ENCODE peak calls at places on chromosome 18, in six cellular contexts. G is SK-N-SH, K is K562, J is HepG2, R is HCT116, F is H1. W is an unnamed sample.

GRCh38 chr18:21997207-21998143 is 171.9 kb upstream of the GATA6 start:
- DNase-seq in G (peak; percentile 53), K (peak; percentile 64), J (peak; percentile 48), R (peak; percentile 48), F (no peak), W (peak; percentile 62)

GRCh38 chr18:74116628-74117554 is 30.7 kb downstream of the FBXO15 start:
- DNase-seq in G (no peak), K (no peak), J (peak; percentile 20), R (peak; percentile 8), F (peak; percentile 17), W (no peak)

GRCh38 chr18:13414542-13414941 is 196.0 kb downstream of the LDLRAD4 start:
- DNase-seq in G (no peak), K (no peak), J (no peak), R (no peak), F (no peak), W (no peak)

GRCh38 chr18:33051397-33051796 is 278.6 kb upstream of the KLHL14 start:
- DNase-seq in G (no peak), K (no peak), J (peak; percentile 12), R (no peak), F (no peak), W (no peak)

GRCh38 chr18:45548614-45549013 is 66.7 kb upstream of the SLC14A2 start:
- DNase-seq in G (no peak), K (no peak), J (peak; percentile 66), R (no peak), F (no peak), W (no peak)

GRCh38 chr18:79570266-79571201 is 109.1 kb upstream of the CTDP1 start:
- DNase-seq in G (no peak), K (no peak), J (no peak), R (peak; percentile 73), F (no peak), W (no peak)

GRCh38 chr18:34901299-34901698 is 139.9 kb upstream of the MAPRE2 start:
- DNase-seq in G (no peak), K (no peak), J (no peak), R (no peak), F (no peak), W (peak; percentile 31)

GRCh38 chr18:34251919-34252318 is 27.2 kb upstream of the NOL4 start:
- DNase-seq in G (no peak), K (no peak), J (no peak), R (no peak), F (no peak), W (no peak)

GRCh38 chr18:77052656-77053309 is 79.8 kb downstream of the MBP start:
- DNase-seq in G (no peak), K (no peak), J (no peak), R (no peak), F (no peak), W (no peak)

GRCh38 chr18:45449761-45450227 is 165.5 kb upstream of the SLC14A2 start:
- DNase-seq in G (peak; percentile 39), K (no peak), J (no peak), R (no peak), F (no peak), W (no peak)

GRCh38 chr18:79923896-79924585 is 27.4 kb downstream of the SLC66A2 start:
- DNase-seq in G (no peak), K (no peak), J (no peak), R (no peak), F (no peak), W (no peak)

GRCh38 chr18:66136039-66136438 is 385.2 kb downstream of the CDH7 start:
- DNase-seq in G (no peak), K (no peak), J (no peak), R (no peak), F (peak; percentile 43), W (no peak)

GRCh38 chr18:32446780-32447179 is 23.9 kb downstream of the GAREM1 start:
- DNase-seq in G (no peak), K (no peak), J (no peak), R (no peak), F (no peak), W (no peak)

GRCh38 chr18:32183503-32183902 is 6.3 kb upstream of the MEP1B start:
- DNase-seq in G (no peak), K (no peak), J (no peak), R (no peak), F (no peak), W (no peak)

GRCh38 chr18:23503967-23504352 is 649 bp downstream of the RMC1 start:
- DNase-seq in G (no peak), K (no peak), J (no peak), R (no peak), F (no peak), W (no peak)

GRCh38 chr18:34322365-34323289 is 97.9 kb upstream of the NOL4 start:
- DNase-seq in G (peak; percentile 36), K (no peak), J (peak; percentile 59), R (peak; percentile 1), F (no peak), W (no peak)

GRCh38 chr18:28791101-28791500 is 614.2 kb upstream of the CDH2 start:
- DNase-seq in G (no peak), K (no peak), J (no peak), R (no peak), F (no peak), W (no peak)

GRCh38 chr18:79774111-79774510 is 23.6 kb upstream of the KCNG2 start:
- DNase-seq in G (no peak), K (no peak), J (no peak), R (no peak), F (no peak), W (no peak)

GRCh38 chr18:363327-364115 is 95.7 kb upstream of the THOC1 start:
- DNase-seq in G (no peak), K (no peak), J (no peak), R (no peak), F (no peak), W (no peak)

GRCh38 chr18:50182516-50182915 is 12.4 kb downstream of the MYO5B start:
- DNase-seq in G (no peak), K (no peak), J (no peak), R (no peak), F (no peak), W (no peak)

GRCh38 chr18:58314284-58314683 is 270.3 kb downstream of the NEDD4L start:
- DNase-seq in G (no peak), K (no peak), J (peak; percentile 65), R (peak; percentile 53), F (no peak), W (no peak)

GRCh38 chr18:58315041-58315440 is 271.0 kb downstream of the NEDD4L start:
- DNase-seq in G (no peak), K (no peak), J (peak; percentile 15), R (no peak), F (no peak), W (no peak)

GRCh38 chr18:58316400-58316942 is 272.4 kb downstream of the NEDD4L start:
- DNase-seq in G (no peak), K (no peak), J (no peak), R (no peak), F (no peak), W (no peak)

GRCh38 chr18:58315739-58316215 is 271.8 kb downstream of the NEDD4L start:
- DNase-seq in G (no peak), K (no peak), J (peak; percentile 93), R (peak; percentile 65), F (no peak), W (no peak)

DNA sequence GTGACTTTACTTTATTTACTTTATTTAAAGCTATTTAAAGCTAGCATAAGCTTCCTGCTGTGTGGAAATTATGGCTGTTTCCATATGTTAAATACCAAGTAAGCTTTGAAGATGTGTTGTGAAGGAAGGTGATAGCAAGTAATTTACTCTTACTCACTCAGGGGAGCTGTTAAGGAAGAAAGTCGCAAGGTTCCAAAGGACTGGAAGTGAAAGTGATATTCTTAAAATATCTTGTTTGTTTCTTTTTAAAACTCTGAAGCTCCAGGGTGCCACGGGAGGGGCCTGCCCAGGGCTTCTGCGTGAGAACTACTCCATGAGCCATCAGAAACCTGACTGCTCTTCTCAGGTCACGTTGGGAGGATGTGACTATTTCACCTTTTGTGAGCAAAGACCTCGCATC is 272.9 kb downstream of the NEDD4L start:
- DNase-seq in G (no peak), K (no peak), J (no peak), R (no peak), F (no peak), W (no peak)
- TF ChIP-seq JUND in G (no peak), K (no peak), J (no peak), R (no peak), F (no peak), W (no peak)

GRCh38 chr18:68714356-68714706 is 577 bp downstream of the TMX3 start:
- DNase-seq in G (peak; percentile 56), K (peak; percentile 12), J (peak; percentile 4), R (no peak), F (no peak), W (no peak)

GRCh38 chr18:68713131-68713530 is 1.8 kb downstream of the TMX3 start:
- DNase-seq in G (no peak), K (no peak), J (no peak), R (no peak), F (no peak), W (no peak)

GRCh38 chr18:68714707-68715496 is at the start of gene TMX3:
- DNase-seq in G (peak; percentile 98), K (peak; percentile 91), J (peak; percentile 89), R (peak; percentile 87), F (peak; percentile 90), W (peak; percentile 90)

GRCh38 chr18:68713791-68714190 is 1.1 kb downstream of the TMX3 start:
- DNase-seq in G (no peak), K (no peak), J (no peak), R (no peak), F (no peak), W (no peak)
- TF ChIP-seq JUND in G (no peak), K (no peak), J (no peak), R (no peak), F (no peak), W (no peak)

GRCh38 chr18:54100466-54100865 is 124.0 kb downstream of the MBD2 start:
- DNase-seq in G (no peak), K (no peak), J (no peak), R (no peak), F (no peak), W (no peak)

GRCh38 chr18:54102123-54102522 is 122.3 kb downstream of the MBD2 start:
- DNase-seq in G (no peak), K (no peak), J (no peak), R (no peak), F (no peak), W (no peak)

DNA sequence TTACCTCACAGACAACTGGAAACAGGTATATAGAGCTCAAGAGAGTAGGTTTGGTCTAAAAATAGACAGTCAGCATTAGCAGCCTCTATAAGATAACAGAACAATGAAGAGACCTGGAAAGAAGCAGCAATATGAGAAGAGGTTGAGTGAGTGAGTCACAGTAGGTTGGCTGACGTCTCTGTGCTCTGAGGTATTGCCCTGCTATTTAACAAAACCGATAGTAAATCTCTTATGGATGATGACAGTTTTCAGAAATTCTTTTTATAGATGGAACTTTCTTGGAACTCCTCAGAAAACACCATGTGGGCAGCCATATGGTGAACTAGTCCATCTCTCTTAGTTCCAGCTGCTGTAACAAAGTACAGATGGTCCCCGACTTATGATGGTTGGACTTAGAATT is 123.5 kb downstream of the MBD2 start:
- DNase-seq in G (no peak), K (no peak), J (no peak), R (no peak), F (no peak), W (no peak)
- TF ChIP-seq JUND in G (no peak), K (no peak), J (no peak), R (no peak), F (no peak), W (no peak)

DNA sequence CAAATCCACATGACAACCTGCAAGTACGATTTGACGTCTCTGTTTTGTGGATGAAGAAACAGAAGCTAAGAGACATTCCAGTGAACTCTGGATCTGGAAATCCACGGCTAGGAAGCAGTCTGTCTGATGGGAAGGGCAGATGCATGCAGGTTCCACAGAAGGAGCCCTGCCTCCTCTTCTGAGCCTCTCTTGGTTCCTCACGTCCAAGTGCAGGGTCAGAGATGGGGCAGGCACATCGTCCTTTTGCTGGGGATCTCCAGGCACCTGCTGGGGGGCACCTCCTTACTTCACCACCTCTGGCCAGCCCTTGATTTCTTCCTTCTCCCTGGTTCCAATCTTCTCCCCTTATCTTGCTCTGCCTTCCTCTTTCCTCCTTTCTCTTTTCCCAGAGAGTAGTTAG is 137.9 kb downstream of the BCL2 start:
- DNase-seq in G (no peak), K (no peak), J (no peak), R (no peak), F (no peak), W (no peak)
- TF ChIP-seq JUND in G (no peak), K (no peak), J (no peak), R (no peak), F (no peak), W (no peak)

W was measured in T47D.